ENCODE peak calls at places on chromosomes 4 and X, in seven cellular contexts. D is K562, B is Panc1, I is GM12878, G is HCT116, R is HepG2, Y is SK-N-SH. M is an unnamed sample.

GRCh38 chr4:30094866-30095265 is 625.3 kb upstream of the PCDH7 start:
- DNase-seq in D (no peak), B (no peak), I (no peak), G (no peak), R (no peak), Y (no peak), M (no peak)

GRCh38 chr4:36177946-36178345 is 66.4 kb downstream of the ARAP2 start:
- DNase-seq in D (no peak), B (no peak), I (no peak), G (no peak), R (no peak), Y (no peak), M (no peak)

GRCh38 chr4:85681194-85681803 is 206.3 kb downstream of the ARHGAP24 start:
- DNase-seq in D (no peak), B (peak; percentile 53), I (no peak), G (no peak), R (no peak), Y (no peak), M (no peak)

GRCh38 chr4:8308856-8309771 is 39.6 kb downstream of the HTRA3 start:
- DNase-seq in D (no peak), B (no peak), I (no peak), G (no peak), R (no peak), Y (no peak), M (no peak)

GRCh38 chr4:154164931-154165839 is 326.4 kb downstream of the DCHS2 start:
- DNase-seq in D (no peak), B (peak; percentile 18), I (peak; percentile 69), G (peak; percentile 86), R (no peak), Y (no peak), M (no peak)

GRCh38 chr4:57114973-57115372 is 4.8 kb upstream of the IGFBP7 start:
- DNase-seq in D (no peak), B (no peak), I (no peak), G (no peak), R (no peak), Y (no peak), M (no peak)

GRCh38 chrX:49037883-49038475 is 5.2 kb downstream of the TFE3 start:
- DNase-seq in D (no peak), B (no peak), I (no peak), G (no peak), R (no peak), Y (no peak), M (no peak)

GRCh38 chr4:6606465-6607235 is 31.7 kb downstream of the MAN2B2 start:
- DNase-seq in D (no peak), B (no peak), I (no peak), G (no peak), R (no peak), Y (no peak), M (no peak)

GRCh38 chrX:69109706-69110635 is 55.3 kb downstream of the PJA1 start:
- DNase-seq in D (peak; percentile 23), B (no peak), I (no peak), G (peak; percentile 28), R (no peak), Y (no peak), M (no peak)

GRCh38 chrX:150546711-150547153 is 21.7 kb upstream of the MTM1 start:
- DNase-seq in D (no peak), B (no peak), I (no peak), G (no peak), R (no peak), Y (no peak), M (no peak)

GRCh38 chrX:150544835-150545790 is 23.3 kb upstream of the MTM1 start:
- DNase-seq in D (no peak), B (no peak), I (no peak), G (no peak), R (no peak), Y (no peak), M (no peak)

GRCh38 chrX:150543230-150544155 is 24.9 kb upstream of the MTM1 start:
- DNase-seq in D (no peak), B (no peak), I (peak; percentile 30), G (no peak), R (no peak), Y (no peak), M (no peak)

GRCh38 chrX:150542846-150543229 is 25.6 kb upstream of the MTM1 start:
- DNase-seq in D (no peak), B (no peak), I (no peak), G (no peak), R (no peak), Y (no peak), M (no peak)

DNA sequence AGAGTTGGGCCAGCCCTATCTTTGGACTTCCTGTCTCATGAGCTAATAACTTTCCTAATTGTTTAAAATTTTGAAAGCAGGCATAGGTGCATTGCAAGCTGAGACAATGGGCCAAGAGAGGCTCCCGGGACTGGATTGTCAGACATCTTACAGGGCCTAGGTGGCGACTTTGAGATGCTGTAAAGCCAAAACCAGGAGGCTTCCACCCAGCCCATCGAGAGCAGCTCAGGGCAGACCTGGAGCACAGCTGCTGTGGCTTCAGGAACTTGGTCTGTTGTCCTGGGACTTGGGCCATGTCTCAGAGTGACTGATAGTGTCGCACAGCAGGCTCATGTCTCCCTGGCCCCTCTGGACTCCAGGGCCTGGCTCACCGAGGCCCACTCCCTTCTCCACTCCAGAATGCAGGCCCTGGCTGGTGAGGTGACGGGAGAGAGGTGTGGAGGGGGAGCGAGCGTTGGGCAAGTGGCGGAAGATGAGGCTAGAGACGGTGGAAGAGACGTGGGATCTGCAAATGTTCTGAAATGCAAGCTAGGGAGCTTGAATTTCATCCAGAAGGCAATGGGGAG is 24.1 kb upstream of the MTM1 start:
- DNase-seq in D (peak; percentile 20), B (no peak), I (no peak), G (no peak), R (peak; percentile 49), Y (no peak), M (no peak)
- TF ChIP-seq SIN3A in D (no peak), B (no peak), I (no peak), G (no peak), R (no peak), Y (no peak), M (no peak)

GRCh38 chr4:110184124-110184790 is 14.2 kb downstream of the ELOVL6 start:
- DNase-seq in D (no peak), B (no peak), I (no peak), G (no peak), R (no peak), Y (no peak), M (peak; percentile 39)
- TF ChIP-seq SIN3A in D (no peak), B (no peak), I (no peak), G (no peak), R (no peak), Y (no peak), M (no peak)

GRCh38 chr4:38073596-38074234 is 113.5 kb downstream of the PTTG2 start:
- DNase-seq in D (no peak), B (no peak), I (no peak), G (no peak), R (no peak), Y (no peak), M (no peak)

GRCh38 chr4:38075370-38076152 is 115.4 kb downstream of the PTTG2 start:
- DNase-seq in D (no peak), B (no peak), I (no peak), G (no peak), R (peak; percentile 89), Y (no peak), M (no peak)

GRCh38 chr4:38072578-38072977 is 112.4 kb downstream of the PTTG2 start:
- DNase-seq in D (no peak), B (no peak), I (no peak), G (no peak), R (no peak), Y (no peak), M (no peak)

GRCh38 chr4:38069271-38069760 is 109.1 kb downstream of the PTTG2 start:
- DNase-seq in D (peak; percentile 67), B (no peak), I (no peak), G (no peak), R (no peak), Y (peak; percentile 53), M (no peak)

GRCh38 chr4:38071801-38072567 is 111.8 kb downstream of the PTTG2 start:
- DNase-seq in D (no peak), B (no peak), I (no peak), G (no peak), R (peak; percentile 91), Y (no peak), M (no peak)
- TF ChIP-seq SIN3A in D (no peak), B (no peak), I (no peak), G (no peak), R (no peak), Y (no peak), M (no peak)

DNA sequence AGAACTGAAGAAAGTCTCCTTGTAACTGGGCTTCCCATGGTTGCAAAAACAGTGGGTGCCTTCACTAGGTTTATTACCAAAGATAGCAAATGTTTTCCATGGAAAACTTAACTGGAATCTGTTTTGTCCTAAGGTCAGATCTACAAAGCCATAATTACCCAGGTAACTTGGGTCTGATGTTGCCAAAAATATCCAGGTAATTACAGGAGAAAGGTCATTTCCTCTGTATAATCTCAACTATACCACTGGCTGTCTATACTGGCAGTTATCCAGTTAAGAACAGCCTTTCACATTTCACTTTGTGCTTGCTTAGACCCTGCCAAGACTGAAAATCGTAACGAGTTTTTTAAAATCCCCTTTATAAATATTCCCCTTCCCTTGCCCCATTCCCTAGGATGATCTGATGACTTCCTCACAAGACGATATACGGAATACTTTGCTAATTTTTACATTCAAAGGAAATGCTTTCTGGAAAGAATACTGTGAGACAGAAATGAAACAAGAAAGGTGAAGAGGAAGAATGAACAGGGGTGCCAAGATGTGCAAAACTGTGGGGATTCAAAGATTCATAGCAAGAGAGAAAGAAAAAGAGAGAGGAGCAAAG is 105.5 kb downstream of the MAML3 start:
- DNase-seq in D (no peak), B (no peak), I (no peak), G (no peak), R (no peak), Y (no peak), M (no peak)
- TF ChIP-seq SIN3A in D (no peak), B (no peak), I (no peak), G (no peak), R (no peak), Y (no peak), M (no peak)

GRCh38 chrX:155027509-155028066 is 944 bp downstream of the FUNDC2 start:
- DNase-seq in D (no peak), B (peak; percentile 53), I (no peak), G (peak; percentile 23), R (peak; percentile 11), Y (no peak), M (no peak)
- TF ChIP-seq SIN3A in D (peak; percentile 31), B (no peak), I (no peak), G (peak; percentile 12), R (no peak), Y (no peak), M (no peak)

DNA sequence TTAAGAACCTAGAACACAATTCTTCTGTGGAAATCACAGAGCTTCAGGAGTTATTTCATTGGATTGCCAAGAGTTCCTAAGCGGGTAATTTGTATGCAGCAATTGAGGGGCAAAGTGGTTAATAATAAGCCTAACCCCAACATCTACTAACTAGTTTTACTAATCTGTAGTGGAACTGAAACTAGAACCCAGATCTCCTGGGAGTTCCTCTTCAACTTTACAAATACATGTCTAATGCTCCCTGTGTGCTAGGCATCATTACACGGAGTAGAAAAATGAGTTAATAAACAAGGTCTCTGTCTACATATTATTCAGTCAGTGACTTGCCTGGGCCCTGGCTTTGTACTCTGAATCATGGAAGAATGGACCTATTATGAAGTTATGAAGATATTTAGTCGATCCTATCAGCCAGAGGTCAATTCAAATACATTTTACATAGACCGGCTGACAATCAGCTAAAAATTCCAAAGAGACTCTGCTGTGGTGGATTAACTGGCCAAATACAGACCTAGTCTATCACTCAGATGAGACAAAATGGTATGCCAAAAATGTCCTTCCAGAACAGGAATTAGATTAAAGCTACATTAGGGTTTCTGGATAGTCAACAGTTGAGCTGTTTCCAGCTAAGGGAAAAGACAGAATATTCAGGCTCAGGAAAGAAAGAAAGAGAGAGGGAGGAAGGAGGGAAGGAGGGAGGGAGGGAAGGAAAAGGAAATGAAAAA is 326.0 kb downstream of the FBXW7 start:
- DNase-seq in D (no peak), B (no peak), I (peak; percentile 53), G (no peak), R (no peak), Y (no peak), M (no peak)
- TF ChIP-seq SIN3A in D (no peak), B (no peak), I (no peak), G (no peak), R (no peak), Y (no peak), M (no peak)